ENCODE peak calls at places on chromosomes 13 and 19, in four cellular contexts. One of them, this sample, is unnamed.
A peak's percentile ranks its signal among the peaks of the same experiment; 100 is the strongest.

GRCh38 chr19:44577566-44577874 is 35.8 kb upstream of the IGSF23 start:
- DNase-seq in psoas muscle: no peak
- DNase-seq in GM23338: no peak
- DNase-seq in CD4-positive, alpha-beta memory T cell: no peak
- DNase-seq in this sample: no peak

GRCh38 chr19:2768365-2769132 is 14.5 kb downstream of the SGTA start:
- DNase-seq in psoas muscle: peak; percentile 52
- DNase-seq in GM23338: no peak
- DNase-seq in CD4-positive, alpha-beta memory T cell: no peak
- DNase-seq in this sample: no peak

GRCh38 chr13:113936566-113936965 is 37.3 kb downstream of the C13orf46 start:
- DNase-seq in psoas muscle: no peak
- DNase-seq in GM23338: no peak
- DNase-seq in CD4-positive, alpha-beta memory T cell: no peak
- DNase-seq in this sample: no peak

GRCh38 chr13:30908416-30908980 is 2.4 kb downstream of the MEDAG start:
- DNase-seq in psoas muscle: no peak
- DNase-seq in GM23338: no peak
- DNase-seq in CD4-positive, alpha-beta memory T cell: no peak
- DNase-seq in this sample: no peak

GRCh38 chr19:44808463-44809371 is at the start of gene BCAM:
- DNase-seq in psoas muscle: peak; percentile 86
- DNase-seq in GM23338: peak; percentile 83
- DNase-seq in CD4-positive, alpha-beta memory T cell: no peak
- DNase-seq in this sample: peak; percentile 83

GRCh38 chr19:50406829-50407228 is 11.9 kb upstream of the SPIB start:
- DNase-seq in psoas muscle: no peak
- DNase-seq in GM23338: no peak
- DNase-seq in CD4-positive, alpha-beta memory T cell: no peak
- DNase-seq in this sample: no peak

GRCh38 chr19:45517238-45517637 is 10.0 kb downstream of the VASP start:
- DNase-seq in psoas muscle: peak; percentile 3
- DNase-seq in GM23338: no peak
- DNase-seq in CD4-positive, alpha-beta memory T cell: no peak
- DNase-seq in this sample: no peak

GRCh38 chr13:99614465-99614885 is 113.2 kb downstream of the TM9SF2 start:
- DNase-seq in psoas muscle: no peak
- DNase-seq in GM23338: peak; percentile 66
- DNase-seq in CD4-positive, alpha-beta memory T cell: no peak
- DNase-seq in this sample: no peak

GRCh38 chr19:2365201-2365970 is 5.3 kb downstream of the TMPRSS9 start:
- DNase-seq in psoas muscle: no peak
- DNase-seq in GM23338: no peak
- DNase-seq in CD4-positive, alpha-beta memory T cell: no peak
- DNase-seq in this sample: no peak

GRCh38 chr19:58558066-58558622 is at the start of gene UBE2M:
- DNase-seq in psoas muscle: peak; percentile 84
- DNase-seq in GM23338: peak; percentile 63
- DNase-seq in CD4-positive, alpha-beta memory T cell: no peak
- DNase-seq in this sample: peak; percentile 83

GRCh38 chr13:48746816-48747215 is 93.1 kb downstream of the CYSLTR2 start:
- DNase-seq in psoas muscle: no peak
- DNase-seq in GM23338: no peak
- DNase-seq in CD4-positive, alpha-beta memory T cell: no peak
- DNase-seq in this sample: no peak

GRCh38 chr13:29059837-29060236 is 239.7 kb downstream of the MTUS2 start:
- DNase-seq in psoas muscle: peak; percentile 37
- DNase-seq in GM23338: no peak
- DNase-seq in CD4-positive, alpha-beta memory T cell: no peak
- DNase-seq in this sample: no peak

GRCh38 chr13:44142911-44143665 is 230.5 kb upstream of the SERP2 start:
- DNase-seq in psoas muscle: no peak
- DNase-seq in GM23338: no peak
- DNase-seq in CD4-positive, alpha-beta memory T cell: no peak
- DNase-seq in this sample: no peak

GRCh38 chr19:10946964-10947657 is 13.7 kb upstream of the SMARCA4 start:
- DNase-seq in psoas muscle: no peak
- DNase-seq in GM23338: no peak
- DNase-seq in CD4-positive, alpha-beta memory T cell: no peak
- DNase-seq in this sample: no peak

GRCh38 chr13:61664821-61665705 is 249.4 kb upstream of the PCDH20 start:
- DNase-seq in psoas muscle: no peak
- DNase-seq in GM23338: no peak
- DNase-seq in CD4-positive, alpha-beta memory T cell: no peak
- DNase-seq in this sample: no peak

DNA sequence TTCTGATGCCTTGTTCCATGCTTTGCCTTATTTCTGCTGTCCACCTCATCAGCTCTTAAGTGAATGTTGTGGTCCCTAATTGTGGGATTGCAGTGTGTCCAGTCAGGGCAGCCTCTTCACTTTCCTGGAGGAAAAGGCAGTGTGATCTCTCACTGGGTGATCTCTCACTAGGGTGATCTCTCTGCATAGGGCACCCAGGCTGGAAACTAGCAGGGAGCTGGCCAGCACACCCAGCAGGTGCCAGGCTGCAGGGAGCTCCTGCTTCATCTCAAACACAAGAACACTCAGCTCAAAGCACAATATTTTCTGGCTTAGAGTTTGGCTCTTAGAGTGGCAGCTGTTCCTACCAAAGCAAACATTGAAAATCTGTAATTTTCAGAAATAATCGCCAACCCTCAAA is 36.5 kb upstream of the TSHZ3 start:
- DNase-seq in psoas muscle: no peak
- DNase-seq in GM23338: no peak
- DNase-seq in CD4-positive, alpha-beta memory T cell: no peak
- DNase-seq in this sample: no peak
- H3K27me3 ChIP-seq in psoas muscle: peaks cover 4% of the 10 kb centered on the region
- H3K27me3 ChIP-seq in GM23338: no peaks in the 10 kb centered on the region
- H3K27me3 ChIP-seq in CD4-positive, alpha-beta memory T cell: no peaks in the 10 kb centered on the region
- H3K27me3 ChIP-seq in this sample: no peaks in the 10 kb centered on the region

GRCh38 chr19:17872251-17873001 is 681 bp downstream of the SLC5A5 start:
- DNase-seq in psoas muscle: no peak
- DNase-seq in GM23338: peak; percentile 39
- DNase-seq in CD4-positive, alpha-beta memory T cell: peak; percentile 42
- DNase-seq in this sample: no peak
- H3K27me3 ChIP-seq in psoas muscle: peaks cover 74% of the 10 kb centered on the region
- H3K27me3 ChIP-seq in GM23338: peaks cover 41% of the 10 kb centered on the region
- H3K27me3 ChIP-seq in CD4-positive, alpha-beta memory T cell: no peaks in the 10 kb centered on the region
- H3K27me3 ChIP-seq in this sample: peaks cover 58% of the 10 kb centered on the region

GRCh38 chr19:33300016-33300981 is 2.0 kb downstream of the CEBPA start:
- DNase-seq in psoas muscle: peak; percentile 72
- DNase-seq in GM23338: no peak
- DNase-seq in CD4-positive, alpha-beta memory T cell: no peak
- DNase-seq in this sample: no peak
- H3K27me3 ChIP-seq in psoas muscle: no peaks in the 10 kb centered on the region
- H3K27me3 ChIP-seq in GM23338: peaks cover 51% of the 10 kb centered on the region
- H3K27me3 ChIP-seq in CD4-positive, alpha-beta memory T cell: peaks cover 7% of the 10 kb centered on the region
- H3K27me3 ChIP-seq in this sample: peaks cover 10% of the 10 kb centered on the region

DNA sequence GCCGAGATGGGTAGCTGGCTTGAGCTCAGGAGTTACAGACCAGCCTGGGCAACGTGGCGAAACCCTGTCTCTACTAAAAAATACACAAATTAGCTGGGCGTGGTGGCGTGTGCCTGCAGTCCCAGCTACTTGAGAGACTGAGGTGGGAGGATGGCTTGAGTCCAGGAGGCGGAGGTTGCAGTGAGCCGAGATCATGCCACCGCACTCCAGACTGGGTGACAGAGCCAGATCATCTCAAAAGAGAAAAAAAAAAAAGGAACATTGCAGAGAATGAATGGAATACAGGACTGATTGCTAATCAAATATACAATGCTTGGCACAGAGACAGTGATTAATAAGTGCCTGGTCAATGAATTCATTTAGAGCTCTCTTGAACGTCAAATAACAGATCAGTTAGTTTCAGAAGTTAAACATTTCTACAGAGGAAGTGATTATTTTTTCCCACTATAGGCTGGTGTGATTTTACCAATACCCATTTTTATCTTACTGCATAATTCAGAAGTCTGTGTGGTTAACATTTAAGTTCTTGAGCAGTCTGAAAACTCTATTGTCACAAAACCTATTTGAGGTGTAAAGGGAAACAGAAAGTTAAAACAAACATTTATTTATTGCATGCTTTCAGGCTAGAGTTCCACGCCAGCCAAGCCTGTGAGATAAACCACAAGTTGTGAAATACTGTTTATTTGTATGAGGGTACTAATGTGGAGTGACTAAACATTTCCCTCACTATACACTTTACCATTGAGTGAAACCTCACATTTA is 7.7 kb upstream of the TBC1D4 start:
- DNase-seq in psoas muscle: no peak
- DNase-seq in GM23338: no peak
- DNase-seq in CD4-positive, alpha-beta memory T cell: no peak
- DNase-seq in this sample: peak; percentile 72
- H3K27me3 ChIP-seq in psoas muscle: no peaks in the 10 kb centered on the region
- H3K27me3 ChIP-seq in GM23338: no peaks in the 10 kb centered on the region
- H3K27me3 ChIP-seq in CD4-positive, alpha-beta memory T cell: no peaks in the 10 kb centered on the region
- H3K27me3 ChIP-seq in this sample: no peaks in the 10 kb centered on the region

DNA sequence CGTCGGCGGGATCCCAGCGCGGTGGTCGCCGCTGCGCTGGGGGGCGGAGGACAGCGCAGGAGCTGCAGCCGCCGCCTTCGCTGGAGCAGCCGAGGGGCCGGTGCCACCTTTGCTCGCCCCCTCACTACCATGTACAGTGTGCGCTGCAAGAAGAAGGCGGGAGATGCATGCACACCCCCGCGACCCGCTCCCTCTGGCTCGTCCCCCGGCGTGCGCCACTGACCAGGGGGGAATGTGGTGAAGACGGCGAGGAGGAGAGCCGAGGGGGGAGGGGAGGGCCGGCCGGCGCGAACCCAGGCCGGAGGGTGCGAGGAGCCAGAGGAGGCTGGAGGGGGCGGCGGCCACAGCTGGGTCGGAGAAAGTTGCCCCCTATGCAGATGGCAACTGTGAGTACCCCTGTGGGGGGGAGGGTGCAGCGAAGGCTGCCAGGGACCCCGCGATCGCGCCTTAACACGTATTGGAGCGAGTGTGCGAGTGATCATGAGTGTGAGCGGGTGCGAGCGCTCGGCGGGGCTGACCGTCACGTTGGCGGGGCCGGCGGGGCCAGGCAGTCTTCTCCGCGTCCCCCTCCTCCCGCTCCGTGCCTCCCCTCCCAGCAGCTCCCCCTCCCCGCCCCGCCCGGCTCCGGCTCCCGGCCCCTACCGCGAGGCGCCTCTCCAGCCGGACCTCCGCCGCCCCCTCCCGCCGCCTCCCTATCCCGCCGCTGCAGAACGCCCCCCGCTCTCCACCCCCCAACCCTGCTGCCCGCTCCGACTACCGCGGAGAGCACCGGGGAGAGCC is 843 bp downstream of the SLITRK5 start:
- DNase-seq in psoas muscle: peak; percentile 54
- DNase-seq in GM23338: peak; percentile 58
- DNase-seq in CD4-positive, alpha-beta memory T cell: no peak
- DNase-seq in this sample: no peak
- H3K27me3 ChIP-seq in psoas muscle: peaks cover 58% of the 10 kb centered on the region
- H3K27me3 ChIP-seq in GM23338: peaks cover 50% of the 10 kb centered on the region
- H3K27me3 ChIP-seq in CD4-positive, alpha-beta memory T cell: peaks cover 5% of the 10 kb centered on the region
- H3K27me3 ChIP-seq in this sample: peaks cover 64% of the 10 kb centered on the region

GRCh38 chr13:111530137-111530536 is 209.7 kb downstream of the TEX29 start:
- DNase-seq in psoas muscle: no peak
- DNase-seq in GM23338: no peak
- DNase-seq in CD4-positive, alpha-beta memory T cell: no peak
- DNase-seq in this sample: no peak
- H3K27me3 ChIP-seq in psoas muscle: peaks cover 42% of the 10 kb centered on the region
- H3K27me3 ChIP-seq in GM23338: peaks cover 37% of the 10 kb centered on the region
- H3K27me3 ChIP-seq in CD4-positive, alpha-beta memory T cell: no peaks in the 10 kb centered on the region
- H3K27me3 ChIP-seq in this sample: peaks cover 52% of the 10 kb centered on the region

GRCh38 chr19:33620611-33621010 is 1.1 kb upstream of the CHST8 start:
- DNase-seq in psoas muscle: no peak
- DNase-seq in GM23338: no peak
- DNase-seq in CD4-positive, alpha-beta memory T cell: no peak
- DNase-seq in this sample: no peak
- H3K27me3 ChIP-seq in psoas muscle: peaks cover 83% of the 10 kb centered on the region
- H3K27me3 ChIP-seq in GM23338: peaks cover 60% of the 10 kb centered on the region
- H3K27me3 ChIP-seq in CD4-positive, alpha-beta memory T cell: peaks cover 12% of the 10 kb centered on the region
- H3K27me3 ChIP-seq in this sample: peaks cover 53% of the 10 kb centered on the region

GRCh38 chr13:70014337-70014736 is 93.3 kb upstream of the ATXN8OS start:
- DNase-seq in psoas muscle: no peak
- DNase-seq in GM23338: no peak
- DNase-seq in CD4-positive, alpha-beta memory T cell: no peak
- DNase-seq in this sample: no peak
- H3K27me3 ChIP-seq in psoas muscle: no peaks in the 10 kb centered on the region
- H3K27me3 ChIP-seq in GM23338: no peaks in the 10 kb centered on the region
- H3K27me3 ChIP-seq in CD4-positive, alpha-beta memory T cell: no peaks in the 10 kb centered on the region
- H3K27me3 ChIP-seq in this sample: no peaks in the 10 kb centered on the region

GRCh38 chr19:30557212-30557611 is 185.0 kb downstream of the ZNF536 start:
- DNase-seq in psoas muscle: no peak
- DNase-seq in GM23338: no peak
- DNase-seq in CD4-positive, alpha-beta memory T cell: no peak
- DNase-seq in this sample: no peak
- H3K27me3 ChIP-seq in psoas muscle: no peaks in the 10 kb centered on the region
- H3K27me3 ChIP-seq in GM23338: no peaks in the 10 kb centered on the region
- H3K27me3 ChIP-seq in CD4-positive, alpha-beta memory T cell: no peaks in the 10 kb centered on the region
- H3K27me3 ChIP-seq in this sample: peaks cover 17% of the 10 kb centered on the region

GRCh38 chr13:112348642-112349345 is 27.4 kb upstream of the SPACA7 start:
- DNase-seq in psoas muscle: no peak
- DNase-seq in GM23338: no peak
- DNase-seq in CD4-positive, alpha-beta memory T cell: no peak
- DNase-seq in this sample: no peak
- H3K27me3 ChIP-seq in psoas muscle: peaks cover 42% of the 10 kb centered on the region
- H3K27me3 ChIP-seq in GM23338: no peaks in the 10 kb centered on the region
- H3K27me3 ChIP-seq in CD4-positive, alpha-beta memory T cell: no peaks in the 10 kb centered on the region
- H3K27me3 ChIP-seq in this sample: peaks cover 47% of the 10 kb centered on the region